ENCODE peak calls at places on chromosomes 16 and 17, in six cellular contexts. D, U, M, G, E and T are unnamed samples.

GRCh38 chr17:45314761-45315549 is 1.9 kb downstream of the MAP3K14 start:
- DNase-seq in U (no peak), M (peak; percentile 17), E (no peak), G (no peak), D (no peak), T (no peak)

GRCh38 chr16:79768594-79768993 is 168.1 kb upstream of the MAF start:
- DNase-seq in G (no peak), M (no peak), E (no peak), U (no peak), D (no peak), T (peak; percentile 17)

GRCh38 chr16:57051696-57052228 is 40.6 kb upstream of the CPNE2 start:
- DNase-seq in G (no peak), E (no peak), U (no peak), M (no peak), D (no peak), T (no peak)

GRCh38 chr16:88433632-88434352 is 19.3 kb upstream of the ZFPM1 start:
- DNase-seq in M (no peak), G (no peak), E (no peak), U (no peak), D (no peak), T (no peak)

GRCh38 chr17:77649717-77650211 is 308.7 kb upstream of the TNRC6C start:
- DNase-seq in M (peak; percentile 72), E (peak; percentile 8), U (no peak), G (no peak), D (no peak), T (no peak)

GRCh38 chr17:62965149-62965648 is 836 bp upstream of the TANC2 start:
- DNase-seq in E (no peak), M (no peak), D (no peak), U (no peak), G (no peak), T (no peak)

GRCh38 chr17:1976683-1977064 is 48.5 kb downstream of the RTN4RL1 start:
- DNase-seq in M (no peak), G (no peak), U (no peak), D (no peak), E (no peak), T (no peak)

GRCh38 chr17:50219939-50220465 is 18.6 kb upstream of the COL1A1 start:
- DNase-seq in U (no peak), G (no peak), D (no peak), M (peak; percentile 52), E (no peak), T (no peak)

GRCh38 chr17:2965621-2966275 is 97.7 kb downstream of the OR1D5 start:
- DNase-seq in D (no peak), E (peak; percentile 20), G (no peak), M (peak; percentile 74), U (no peak), T (no peak)

GRCh38 chr16:4472880-4473279 is 1.5 kb downstream of the NMRAL1 start:
- DNase-seq in E (no peak), U (no peak), G (no peak), M (no peak), D (no peak), T (no peak)

GRCh38 chr17:73698966-73699365 is 54.7 kb upstream of the SDK2 start:
- DNase-seq in M (no peak), G (no peak), D (no peak), U (no peak), E (no peak), T (no peak)

GRCh38 chr17:41464682-41465081 is 2.5 kb downstream of the KRT32 start:
- DNase-seq in G (no peak), D (no peak), U (no peak), M (peak; percentile 98), E (peak; percentile 60), T (no peak)

GRCh38 chr16:84266451-84266850 is 26.6 kb upstream of the KCNG4 start:
- DNase-seq in E (peak; percentile 68), M (peak; percentile 73), D (no peak), G (peak; percentile 74), U (no peak), T (peak; percentile 53)

GRCh38 chr17:66975614-66976378 is 11.3 kb downstream of the CACNG4 start:
- DNase-seq in U (no peak), D (no peak), M (peak; percentile 44), E (no peak), G (no peak), T (no peak)

GRCh38 chr17:73430165-73430680 is 118.4 kb upstream of the CDC42EP4 start:
- DNase-seq in G (no peak), M (no peak), E (no peak), U (no peak), D (no peak), T (no peak)

GRCh38 chr17:42276359-42276608 is at the start of gene STAT5B:
- DNase-seq in M (peak; percentile 57), D (peak; percentile 62), E (peak; percentile 71), G (peak; percentile 50), U (peak; percentile 79), T (peak; percentile 47)

GRCh38 chr16:4385789-4386451 is 14.3 kb downstream of the VASN start:
- DNase-seq in G (no peak), E (no peak), M (no peak), U (peak; percentile 33), D (no peak), T (no peak)

GRCh38 chr16:61581417-61582046 is 454.7 kb downstream of the CDH8 start:
- DNase-seq in E (no peak), M (no peak), U (peak; percentile 12), G (no peak), D (no peak), T (no peak)

GRCh38 chr17:35906559-35907265 is 23.9 kb downstream of the RDM1 start:
- DNase-seq in D (no peak), E (no peak), U (no peak), M (peak; percentile 28), G (no peak), T (no peak)